ENCODE peak calls at places on chromosomes 16 and 17, in nine cellular contexts. One of them, this sample, is unnamed.
A peak's percentile ranks its signal among the peaks of the same experiment; 100 is the strongest.

GRCh38 chr17:27384261-27384701 is 72.0 kb upstream of the KSR1 start:
- DNase-seq in IMR-90: peak; percentile 96
- DNase-seq in lower lobe of right lung: no peak
- DNase-seq in astrocyte of the cerebellum: peak; percentile 94
- DNase-seq in Peyer's patch: no peak
- DNase-seq in AG10803: peak; percentile 97
- DNase-seq in A549: peak; percentile 44
- DNase-seq in RWPE1: peak; percentile 91
- DNase-seq in HCT116: no peak
- DNase-seq in this sample: no peak

GRCh38 chr16:16163571-16163970 is 59.7 kb downstream of the ABCC6 start:
- DNase-seq in IMR-90: no peak
- DNase-seq in lower lobe of right lung: no peak
- DNase-seq in astrocyte of the cerebellum: no peak
- DNase-seq in Peyer's patch: no peak
- DNase-seq in AG10803: no peak
- DNase-seq in A549: no peak
- DNase-seq in RWPE1: no peak
- DNase-seq in HCT116: no peak
- DNase-seq in this sample: no peak

GRCh38 chr17:47257651-47258339 is 4.2 kb downstream of the ITGB3 start:
- DNase-seq in IMR-90: peak; percentile 72
- DNase-seq in lower lobe of right lung: no peak
- DNase-seq in astrocyte of the cerebellum: peak; percentile 77
- DNase-seq in Peyer's patch: no peak
- DNase-seq in AG10803: peak; percentile 89
- DNase-seq in A549: no peak
- DNase-seq in RWPE1: no peak
- DNase-seq in HCT116: no peak
- DNase-seq in this sample: no peak

GRCh38 chr17:58741121-58741625 is 14.5 kb upstream of the PPM1E start:
- DNase-seq in IMR-90: peak; percentile 81
- DNase-seq in lower lobe of right lung: no peak
- DNase-seq in astrocyte of the cerebellum: no peak
- DNase-seq in Peyer's patch: no peak
- DNase-seq in AG10803: peak; percentile 17
- DNase-seq in A549: no peak
- DNase-seq in RWPE1: peak; percentile 86
- DNase-seq in HCT116: peak; percentile 59
- DNase-seq in this sample: no peak

GRCh38 chr17:79923974-79924638 is 84.9 kb upstream of the CBX4 start:
- DNase-seq in IMR-90: peak; percentile 12
- DNase-seq in lower lobe of right lung: no peak
- DNase-seq in astrocyte of the cerebellum: no peak
- DNase-seq in Peyer's patch: peak; percentile 88
- DNase-seq in AG10803: no peak
- DNase-seq in A549: no peak
- DNase-seq in RWPE1: no peak
- DNase-seq in HCT116: peak; percentile 52
- DNase-seq in this sample: no peak

GRCh38 chr16:84042879-84043485 is 387 bp upstream of the SLC38A8 start:
- DNase-seq in IMR-90: no peak
- DNase-seq in lower lobe of right lung: peak; percentile 38
- DNase-seq in astrocyte of the cerebellum: no peak
- DNase-seq in Peyer's patch: peak; percentile 48
- DNase-seq in AG10803: no peak
- DNase-seq in A549: no peak
- DNase-seq in RWPE1: no peak
- DNase-seq in HCT116: no peak
- DNase-seq in this sample: no peak

GRCh38 chr17:78764871-78765270 is 17.2 kb downstream of the CYTH1 start:
- DNase-seq in IMR-90: no peak
- DNase-seq in lower lobe of right lung: no peak
- DNase-seq in astrocyte of the cerebellum: no peak
- DNase-seq in Peyer's patch: no peak
- DNase-seq in AG10803: no peak
- DNase-seq in A549: no peak
- DNase-seq in RWPE1: no peak
- DNase-seq in HCT116: no peak
- DNase-seq in this sample: no peak

GRCh38 chr16:88888778-88889387 is 22.4 kb upstream of the PABPN1L start:
- DNase-seq in IMR-90: no peak
- DNase-seq in lower lobe of right lung: no peak
- DNase-seq in astrocyte of the cerebellum: no peak
- DNase-seq in Peyer's patch: no peak
- DNase-seq in AG10803: no peak
- DNase-seq in A549: no peak
- DNase-seq in RWPE1: no peak
- DNase-seq in HCT116: no peak
- DNase-seq in this sample: no peak

GRCh38 chr17:50264263-50265113 is 9.8 kb upstream of the TMEM92 start:
- DNase-seq in IMR-90: peak; percentile 51
- DNase-seq in lower lobe of right lung: no peak
- DNase-seq in astrocyte of the cerebellum: no peak
- DNase-seq in Peyer's patch: peak; percentile 33
- DNase-seq in AG10803: peak; percentile 47
- DNase-seq in A549: no peak
- DNase-seq in RWPE1: no peak
- DNase-seq in HCT116: no peak
- DNase-seq in this sample: peak; percentile 8

GRCh38 chr17:17151962-17152361 is 54.2 kb downstream of the PLD6 start:
- DNase-seq in IMR-90: peak; percentile 96
- DNase-seq in lower lobe of right lung: peak; percentile 70
- DNase-seq in astrocyte of the cerebellum: peak; percentile 87
- DNase-seq in Peyer's patch: no peak
- DNase-seq in AG10803: peak; percentile 96
- DNase-seq in A549: peak; percentile 81
- DNase-seq in RWPE1: peak; percentile 77
- DNase-seq in HCT116: no peak
- DNase-seq in this sample: no peak

GRCh38 chr16:48276102-48276501 is 28.8 kb upstream of the ABCC11 start:
- DNase-seq in IMR-90: peak; percentile 69
- DNase-seq in lower lobe of right lung: no peak
- DNase-seq in astrocyte of the cerebellum: no peak
- DNase-seq in Peyer's patch: no peak
- DNase-seq in AG10803: no peak
- DNase-seq in A549: no peak
- DNase-seq in RWPE1: no peak
- DNase-seq in HCT116: no peak
- DNase-seq in this sample: no peak

GRCh38 chr16:9308300-9309209 is 217.1 kb downstream of the HAPSTR1 start:
- DNase-seq in IMR-90: no peak
- DNase-seq in lower lobe of right lung: no peak
- DNase-seq in astrocyte of the cerebellum: no peak
- DNase-seq in Peyer's patch: peak; percentile 67
- DNase-seq in AG10803: no peak
- DNase-seq in A549: no peak
- DNase-seq in RWPE1: no peak
- DNase-seq in HCT116: no peak
- DNase-seq in this sample: no peak

GRCh38 chr16:22250522-22250921 is 44.4 kb downstream of the EEF2K start:
- DNase-seq in IMR-90: no peak
- DNase-seq in lower lobe of right lung: no peak
- DNase-seq in astrocyte of the cerebellum: no peak
- DNase-seq in Peyer's patch: no peak
- DNase-seq in AG10803: peak; percentile 22
- DNase-seq in A549: no peak
- DNase-seq in RWPE1: no peak
- DNase-seq in HCT116: no peak
- DNase-seq in this sample: no peak

DNA sequence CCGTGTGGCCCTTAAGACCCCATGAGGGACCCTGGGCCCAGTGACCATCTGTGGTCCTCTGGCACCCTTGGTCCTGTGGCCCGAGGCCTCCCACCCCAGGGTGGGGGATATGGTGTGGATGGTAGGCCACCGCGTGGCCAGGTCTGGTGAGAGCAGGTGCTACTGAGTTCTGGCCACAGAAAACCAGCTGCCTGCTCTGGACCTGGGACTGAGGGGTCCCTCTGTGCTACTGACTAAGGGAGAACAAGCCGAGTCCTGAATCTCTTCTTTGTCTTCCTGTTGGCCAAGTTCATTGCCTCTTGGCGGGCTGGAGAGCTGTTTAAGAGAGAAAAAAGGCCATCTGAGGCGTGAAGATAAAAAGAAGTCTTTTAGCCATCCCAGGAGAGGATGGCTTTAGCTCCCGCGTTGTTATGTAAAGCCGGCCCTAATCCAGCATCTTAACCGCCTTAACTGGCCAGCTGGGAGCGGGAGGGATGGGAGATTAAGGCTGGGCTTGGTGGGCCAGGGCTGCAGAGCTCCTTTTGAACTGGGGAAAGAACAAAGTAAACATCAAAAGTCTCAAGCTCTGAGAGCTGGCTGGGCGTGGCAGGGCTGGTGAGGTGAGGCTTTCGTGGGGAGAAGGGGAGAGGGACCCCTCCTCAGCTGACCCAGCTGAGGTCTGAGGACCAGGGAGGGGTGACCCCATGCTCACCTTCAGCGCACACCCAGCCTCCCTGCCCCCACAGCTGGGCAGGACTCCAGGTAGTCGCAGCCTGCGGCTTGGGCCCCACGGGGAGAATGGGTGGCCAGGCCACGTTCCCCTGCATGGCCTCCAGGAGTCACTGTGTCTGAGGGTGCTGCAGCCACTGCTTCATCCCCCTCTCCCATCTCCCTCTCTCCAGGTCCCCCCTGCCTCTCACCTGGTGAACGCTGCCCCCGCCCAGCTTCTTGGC is 62.4 kb downstream of the NKD1 start:
- DNase-seq in IMR-90: no peak
- DNase-seq in lower lobe of right lung: no peak
- DNase-seq in astrocyte of the cerebellum: no peak
- DNase-seq in Peyer's patch: no peak
- DNase-seq in AG10803: no peak
- DNase-seq in A549: no peak
- DNase-seq in RWPE1: no peak
- DNase-seq in HCT116: no peak
- DNase-seq in this sample: peak; percentile 66
- TF ChIP-seq CTCF in IMR-90: no peak
- TF ChIP-seq CTCF in lower lobe of right lung: no peak
- TF ChIP-seq CTCF in astrocyte of the cerebellum: peak; percentile 15
- TF ChIP-seq CTCF in Peyer's patch: no peak
- TF ChIP-seq CTCF in AG10803: no peak
- TF ChIP-seq CTCF in A549: no peak
- TF ChIP-seq CTCF in RWPE1: no peak
- TF ChIP-seq CTCF in HCT116: no peak
- TF ChIP-seq CTCF in this sample: no peak

DNA sequence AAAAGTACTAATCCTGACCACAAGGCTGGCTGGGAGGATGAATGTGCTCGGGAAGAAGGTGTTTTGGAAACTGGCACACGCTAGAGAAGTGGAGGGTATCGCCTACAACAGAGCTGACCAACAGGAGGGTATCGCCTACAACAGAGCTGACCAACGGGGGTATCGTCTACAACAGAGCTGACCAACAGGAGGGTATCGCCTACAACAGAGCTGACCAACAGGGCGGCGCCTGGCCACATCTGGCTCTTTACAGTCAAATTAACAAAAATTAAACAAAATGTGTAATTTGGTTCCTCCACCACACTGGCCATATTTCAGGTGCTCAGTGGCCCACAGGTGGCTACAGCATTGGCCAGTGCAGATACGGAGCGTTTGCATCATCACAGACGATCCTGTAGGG is 153.5 kb downstream of the CMIP start:
- DNase-seq in IMR-90: no peak
- DNase-seq in lower lobe of right lung: no peak
- DNase-seq in astrocyte of the cerebellum: no peak
- DNase-seq in Peyer's patch: no peak
- DNase-seq in AG10803: no peak
- DNase-seq in A549: no peak
- DNase-seq in RWPE1: no peak
- DNase-seq in HCT116: no peak
- DNase-seq in this sample: no peak
- TF ChIP-seq CTCF in IMR-90: no peak
- TF ChIP-seq CTCF in lower lobe of right lung: no peak
- TF ChIP-seq CTCF in astrocyte of the cerebellum: no peak
- TF ChIP-seq CTCF in Peyer's patch: no peak
- TF ChIP-seq CTCF in AG10803: no peak
- TF ChIP-seq CTCF in A549: peak; percentile 34
- TF ChIP-seq CTCF in RWPE1: no peak
- TF ChIP-seq CTCF in HCT116: peak; percentile 64
- TF ChIP-seq CTCF in this sample: peak; percentile 4

GRCh38 chr16:1884155-1884760 is 12.3 kb upstream of the MEIOB start:
- DNase-seq in IMR-90: no peak
- DNase-seq in lower lobe of right lung: no peak
- DNase-seq in astrocyte of the cerebellum: no peak
- DNase-seq in Peyer's patch: no peak
- DNase-seq in AG10803: peak; percentile 8
- DNase-seq in A549: peak; percentile 72
- DNase-seq in RWPE1: no peak
- DNase-seq in HCT116: peak; percentile 48
- DNase-seq in this sample: no peak
- TF ChIP-seq CTCF in IMR-90: no peak
- TF ChIP-seq CTCF in lower lobe of right lung: peak; percentile 16
- TF ChIP-seq CTCF in astrocyte of the cerebellum: no peak
- TF ChIP-seq CTCF in Peyer's patch: no peak
- TF ChIP-seq CTCF in AG10803: peak; percentile 23
- TF ChIP-seq CTCF in A549: no peak
- TF ChIP-seq CTCF in RWPE1: no peak
- TF ChIP-seq CTCF in HCT116: peak; percentile 54
- TF ChIP-seq CTCF in this sample: peak; percentile 16

GRCh38 chr16:49348408-49349176 is 25.0 kb upstream of the C16orf78 start:
- DNase-seq in IMR-90: no peak
- DNase-seq in lower lobe of right lung: no peak
- DNase-seq in astrocyte of the cerebellum: no peak
- DNase-seq in Peyer's patch: no peak
- DNase-seq in AG10803: no peak
- DNase-seq in A549: no peak
- DNase-seq in RWPE1: no peak
- DNase-seq in HCT116: peak; percentile 3
- DNase-seq in this sample: no peak
- TF ChIP-seq CTCF in IMR-90: no peak
- TF ChIP-seq CTCF in lower lobe of right lung: no peak
- TF ChIP-seq CTCF in astrocyte of the cerebellum: no peak
- TF ChIP-seq CTCF in Peyer's patch: no peak
- TF ChIP-seq CTCF in AG10803: peak; percentile 1
- TF ChIP-seq CTCF in A549: no peak
- TF ChIP-seq CTCF in RWPE1: no peak
- TF ChIP-seq CTCF in HCT116: peak; percentile 24
- TF ChIP-seq CTCF in this sample: peak; percentile 24

DNA sequence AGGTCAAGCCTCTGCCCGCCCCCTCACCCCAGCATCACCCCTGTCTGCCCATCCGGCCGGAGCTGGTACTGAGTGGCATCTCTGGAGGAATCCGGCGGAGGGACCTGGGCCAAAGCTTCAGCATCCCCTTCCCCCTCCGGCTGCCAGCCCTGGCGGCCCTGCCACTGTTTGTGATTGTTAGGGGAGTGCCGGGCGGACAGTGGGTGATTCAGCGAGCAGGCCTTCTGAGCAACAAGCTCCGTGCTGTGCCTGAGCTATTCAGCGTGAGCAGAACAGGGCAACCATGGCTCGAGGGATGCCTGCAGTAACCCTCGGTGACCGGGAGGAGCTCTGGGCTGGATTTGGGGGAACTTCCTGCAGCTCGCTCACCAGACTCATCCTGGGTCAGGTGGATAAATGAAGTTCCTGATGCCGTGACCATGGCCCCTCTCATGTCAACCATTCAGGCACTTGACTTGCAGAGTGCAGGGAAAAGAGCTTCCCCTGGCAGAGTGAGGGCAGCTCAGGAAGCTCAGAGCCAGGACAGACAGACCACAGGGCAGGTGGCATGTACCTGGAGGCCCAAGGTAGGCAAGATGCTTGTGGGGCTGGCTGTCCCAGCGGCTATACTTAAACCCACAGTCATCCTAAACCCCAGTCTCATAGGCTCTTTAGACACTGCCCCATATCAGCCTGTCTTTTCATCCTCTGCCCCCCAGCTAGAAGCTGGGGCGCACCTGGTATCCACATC is 24.3 kb upstream of the MLKL start:
- DNase-seq in IMR-90: peak; percentile 82
- DNase-seq in lower lobe of right lung: no peak
- DNase-seq in astrocyte of the cerebellum: peak; percentile 35
- DNase-seq in Peyer's patch: peak; percentile 44
- DNase-seq in AG10803: no peak
- DNase-seq in A549: no peak
- DNase-seq in RWPE1: peak; percentile 76
- DNase-seq in HCT116: no peak
- DNase-seq in this sample: no peak
- TF ChIP-seq CTCF in IMR-90: peak; percentile 44
- TF ChIP-seq CTCF in lower lobe of right lung: no peak
- TF ChIP-seq CTCF in astrocyte of the cerebellum: peak; percentile 56
- TF ChIP-seq CTCF in Peyer's patch: no peak
- TF ChIP-seq CTCF in AG10803: peak; percentile 10
- TF ChIP-seq CTCF in A549: no peak
- TF ChIP-seq CTCF in RWPE1: no peak
- TF ChIP-seq CTCF in HCT116: no peak
- TF ChIP-seq CTCF in this sample: no peak

This sample was measured in D721Med.